ENCODE peak calls at places on chromosomes 13 and 19, in five cellular contexts. P is AG09309, C is kidney, S is astrocyte of the cerebellum, Z is left lung. O is an unnamed sample.

GRCh38 chr13:98706446-98707110 is 45.9 kb downstream of the SLC15A1 start:
- DNase-seq in P (no peak), C (no peak), S (no peak), Z (no peak), O (peak)

GRCh38 chr19:35229601-35230000 is 1.1 kb upstream of the FAM187B start:
- DNase-seq in P (no peak), C (peak), S (no peak), Z (no peak), O (no peak)

GRCh38 chr19:51441410-51442390 is 16.6 kb downstream of the SIGLEC8 start:
- DNase-seq in P (no peak), C (peak), S (no peak), Z (no peak), O (no peak)

GRCh38 chr19:46487802-46488445 is 7.7 kb downstream of the PNMA8B start:
- DNase-seq in P (no peak), C (peak), S (no peak), Z (peak), O (no peak)

GRCh38 chr19:29789007-29789406 is 22.8 kb upstream of the CCNE1 start:
- DNase-seq in P (no peak), C (no peak), S (no peak), Z (no peak), O (no peak)

GRCh38 chr13:35824395-35824794 is 306.8 kb downstream of the DCLK1 start:
- DNase-seq in P (no peak), C (no peak), S (no peak), Z (no peak), O (no peak)

GRCh38 chr19:49488863-49489537 is 1.6 kb downstream of the RPL13A start:
- DNase-seq in P (no peak), C (no peak), S (no peak), Z (no peak), O (no peak)

GRCh38 chr19:56720281-56720680 is 48.7 kb upstream of the ZNF835 start:
- DNase-seq in P (no peak), C (no peak), S (no peak), Z (no peak), O (no peak)

GRCh38 chr19:28541029-28541428 is 671.9 kb downstream of the UQCRFS1 start:
- DNase-seq in P (no peak), C (no peak), S (no peak), Z (no peak), O (no peak)

GRCh38 chr13:100095498-100095897 is 6.6 kb downstream of the PCCA start:
- DNase-seq in P (no peak), C (no peak), S (no peak), Z (no peak), O (no peak)

GRCh38 chr19:42367929-42368328 is 22.2 kb downstream of the CNFN start:
- DNase-seq in P (no peak), C (no peak), S (no peak), Z (no peak), O (no peak)

GRCh38 chr19:58096884-58097283 is 1.1 kb downstream of the ZSCAN18 start:
- DNase-seq in P (no peak), C (no peak), S (no peak), Z (no peak), O (no peak)

GRCh38 chr19:33266971-33267484 is 35.3 kb downstream of the CEBPA start:
- DNase-seq in P (no peak), C (peak), S (no peak), Z (peak), O (no peak)

GRCh38 chr19:8069116-8069973 is 16.8 kb downstream of the CCL25 start:
- DNase-seq in P (no peak), C (no peak), S (no peak), Z (peak), O (no peak)

GRCh38 chr13:110234532-110234931 is 72.4 kb downstream of the COL4A1 start:
- DNase-seq in P (no peak), C (no peak), S (no peak), Z (no peak), O (no peak)

GRCh38 chr13:29589967-29590366 is 5.5 kb downstream of the SLC7A1 start:
- DNase-seq in P (no peak), C (no peak), S (no peak), Z (no peak), O (no peak)

GRCh38 chr13:113147206-113147605 is 11.2 kb upstream of the PROZ start:
- DNase-seq in P (no peak), C (no peak), S (no peak), Z (no peak), O (no peak)

GRCh38 chr13:107210216-107211010 is 642.5 kb upstream of the ARGLU1 start:
- DNase-seq in P (peak), C (no peak), S (no peak), Z (no peak), O (no peak)

GRCh38 chr13:71773534-71773933 is 93.5 kb downstream of the DACH1 start:
- DNase-seq in P (no peak), C (no peak), S (no peak), Z (no peak), O (no peak)

GRCh38 chr19:43687660-43687997 is 17.7 kb upstream of the PLAUR start:
- DNase-seq in P (no peak), C (no peak), S (no peak), Z (no peak), O (no peak)

GRCh38 chr19:29531458-29532025 is 5.7 kb downstream of the VSTM2B start:
- DNase-seq in P (no peak), C (peak), S (no peak), Z (no peak), O (no peak)

GRCh38 chr13:26475176-26476110 is 82.0 kb upstream of the WASF3 start:
- DNase-seq in P (no peak), C (no peak), S (no peak), Z (no peak), O (no peak)

GRCh38 chr13:79724348-79725103 is 243.6 kb downstream of the NDFIP2 start:
- DNase-seq in P (no peak), C (no peak), S (no peak), Z (no peak), O (peak)

GRCh38 chr13:41917641-41918040 is 43.3 kb downstream of the VWA8 start:
- DNase-seq in P (peak), C (no peak), S (no peak), Z (no peak), O (no peak)

GRCh38 chr13:50612717-50613116 is 230.8 kb downstream of the DLEU7 start:
- DNase-seq in P (no peak), C (no peak), S (no peak), Z (no peak), O (no peak)

GRCh38 chr13:29457299-29457698 is 138.2 kb downstream of the SLC7A1 start:
- DNase-seq in P (peak), C (no peak), S (peak), Z (no peak), O (peak)

GRCh38 chr13:29771247-29771646 is 79.2 kb downstream of the UBL3 start:
- DNase-seq in P (no peak), C (no peak), S (no peak), Z (no peak), O (peak)

GRCh38 chr19:12996542-12997094 is 1.3 kb downstream of the NFIX start:
- DNase-seq in P (no peak), C (peak), S (no peak), Z (peak), O (no peak)

GRCh38 chr19:55650602-55651230 is 2.7 kb downstream of the CCDC106 start:
- DNase-seq in P (no peak), C (peak), S (no peak), Z (peak), O (no peak)

GRCh38 chr19:35160629-35161433 is 6.3 kb downstream of the FXYD5 start:
- DNase-seq in P (no peak), C (no peak), S (no peak), Z (no peak), O (no peak)

GRCh38 chr19:54159352-54160181 is at the start of gene LENG1:
- DNase-seq in P (peak), C (peak), S (peak), Z (peak), O (peak)
- TF ChIP-seq CTCF in P (peak), C (peak), S (peak), Z (peak), O (peak)

DNA sequence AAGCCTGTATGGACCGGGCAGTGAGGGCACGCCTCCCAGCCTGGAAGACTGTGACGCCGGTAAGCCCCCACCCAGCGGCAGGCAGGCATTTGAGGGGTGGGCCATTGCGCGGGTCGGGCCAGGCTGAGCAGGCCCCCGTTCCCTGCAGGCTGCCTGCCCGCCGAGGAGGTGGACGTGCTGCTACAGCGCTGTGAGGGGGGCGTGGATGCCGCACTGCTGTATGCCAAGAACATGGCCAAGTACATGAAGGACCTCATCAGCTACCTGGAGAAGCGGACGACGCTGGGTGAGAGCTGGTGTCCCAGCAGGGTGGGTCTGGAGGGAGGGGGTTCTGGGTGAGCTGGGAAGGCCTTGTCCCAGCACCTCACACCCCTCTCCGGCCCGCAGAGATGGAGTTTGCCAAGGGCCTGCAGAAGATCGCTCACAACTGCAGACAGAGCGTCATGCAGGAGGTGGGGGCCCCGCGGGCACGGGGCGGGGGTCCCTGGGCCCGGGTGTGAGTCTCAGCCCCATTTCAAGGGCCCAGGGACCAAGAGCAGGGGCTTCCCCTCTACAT is 7.1 kb downstream of the ARHGAP45 start:
- DNase-seq in P (no peak), C (no peak), S (no peak), Z (no peak), O (no peak)
- H3K4me3 ChIP-seq in P (no peak), C (no peak), S (no peak), Z (no peak), O (no peak)

GRCh38 chr13:43303040-43303729 is 279.8 kb downstream of the DNAJC15 start:
- DNase-seq in P (no peak), C (peak), S (peak), Z (no peak), O (no peak)
- TF ChIP-seq CTCF in P (peak), C (peak), S (peak), Z (no peak), O (peak)

DNA sequence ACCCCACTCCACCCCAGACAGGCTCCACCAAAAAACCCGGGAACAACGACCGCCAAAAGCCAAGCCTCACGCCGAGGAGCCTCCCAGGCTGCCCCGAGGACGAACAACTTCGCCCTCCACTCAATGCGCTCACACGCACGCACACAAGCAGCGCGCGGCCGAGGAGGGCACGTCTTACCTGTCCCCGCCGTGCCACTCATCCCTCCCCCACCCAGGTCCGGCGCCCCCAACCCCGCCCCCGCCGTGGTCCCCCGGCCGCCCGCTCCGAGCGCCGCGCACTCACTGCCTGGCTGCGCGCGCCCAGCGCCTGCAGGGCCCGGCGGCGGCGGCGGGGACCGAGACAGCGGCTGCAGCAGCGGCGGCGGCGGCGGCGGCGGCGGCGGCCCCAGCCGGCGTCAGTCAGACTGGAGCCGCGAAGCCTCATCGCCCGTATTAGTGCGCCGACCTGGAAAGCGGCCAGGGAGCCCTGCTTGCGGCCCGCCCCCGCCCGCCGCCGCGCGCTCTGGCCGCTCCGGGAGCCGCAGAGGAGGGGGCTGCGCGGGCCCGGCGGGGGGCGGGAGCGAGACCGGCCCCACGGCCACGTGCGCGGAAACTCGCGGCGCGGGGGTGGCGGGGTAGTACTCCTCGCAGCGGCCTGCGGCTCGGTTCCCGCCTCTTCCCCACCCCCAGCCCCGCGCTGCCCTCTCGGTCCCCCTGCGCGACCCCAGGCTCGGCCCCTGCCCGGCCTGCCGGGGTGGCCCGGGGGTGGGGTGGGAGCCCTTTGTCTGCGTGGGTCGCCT is at the start of gene SMAD9:
- DNase-seq in P (no peak), C (peak), S (peak), Z (peak), O (no peak)
- H3K4me3 ChIP-seq in P (peak), C (peak), S (peak), Z (peak), O (peak)

GRCh38 chr13:25080773-25081172 is 15.2 kb upstream of the PABPC3 start:
- DNase-seq in P (no peak), C (no peak), S (no peak), Z (no peak), O (no peak)

GRCh38 chr13:25088562-25089221 is 7.2 kb upstream of the PABPC3 start:
- DNase-seq in P (no peak), C (no peak), S (no peak), Z (no peak), O (no peak)

GRCh38 chr13:25084101-25084500 is 11.8 kb upstream of the PABPC3 start:
- DNase-seq in P (no peak), C (no peak), S (no peak), Z (no peak), O (no peak)

DNA sequence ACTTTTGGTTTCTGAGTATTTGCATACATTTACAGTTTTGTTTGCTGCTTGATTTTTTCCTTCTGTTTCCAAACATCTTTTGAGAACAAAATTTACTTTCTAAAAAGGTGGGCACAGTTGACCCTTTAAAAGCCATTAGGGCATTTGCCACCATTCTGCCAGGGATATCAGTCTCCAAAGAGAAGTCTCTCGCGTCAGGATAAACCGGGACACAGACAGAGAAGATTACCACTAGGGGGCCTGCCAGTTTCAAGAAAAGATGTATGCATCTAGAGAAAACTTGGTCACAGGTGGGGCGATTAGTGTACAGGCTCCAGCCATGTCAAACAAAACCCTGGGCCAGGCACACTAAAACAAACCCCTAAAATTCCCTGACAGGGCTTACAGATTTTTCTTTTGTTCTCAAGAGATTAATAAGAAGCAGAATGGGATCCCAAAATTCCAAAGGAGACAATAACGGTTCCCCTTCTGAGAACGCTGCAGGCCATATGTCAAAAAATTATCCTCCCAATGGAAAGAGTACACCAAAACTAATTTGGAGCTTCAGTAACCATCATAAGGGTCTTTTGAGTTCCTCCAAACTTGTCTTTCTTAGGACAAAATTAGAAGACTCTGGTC is 10.7 kb upstream of the PABPC3 start:
- DNase-seq in P (peak), C (no peak), S (peak), Z (no peak), O (peak)
- TF ChIP-seq CTCF in P (peak), C (peak), S (peak), Z (peak), O (peak)